ENCODE peak calls at places on chromosomes 11 and 22, in five cellular contexts. H, P, F, N and R are unnamed samples.

GRCh38 chr22:31327786-31328544 is 18.2 kb downstream of the PATZ1 start:
- DNase-seq in H (no peak), P (no peak), F (no peak), N (no peak), R (no peak)

GRCh38 chr11:32434387-32435151 is 770 bp downstream of the WT1 start:
- DNase-seq in H (no peak), P (no peak), F (no peak), N (no peak), R (no peak)

GRCh38 chr22:40791241-40791640 is 27.9 kb downstream of the SLC25A17 start:
- DNase-seq in H (peak; percentile 40), P (no peak), F (no peak), N (no peak), R (no peak)

GRCh38 chr11:27331984-27332383 is 31.0 kb downstream of the CCDC34 start:
- DNase-seq in H (peak; percentile 30), P (no peak), F (no peak), N (no peak), R (no peak)

GRCh38 chr11:126194121-126194543 is 17.3 kb downstream of the RPUSD4 start:
- DNase-seq in H (peak; percentile 77), P (no peak), F (peak; percentile 58), N (no peak), R (no peak)

GRCh38 chr11:68206211-68206610 is 6.9 kb downstream of the KMT5B start:
- DNase-seq in H (peak; percentile 77), P (no peak), F (peak; percentile 74), N (no peak), R (no peak)

GRCh38 chr22:30261134-30261533 is 5.5 kb downstream of the OSM start:
- DNase-seq in H (peak; percentile 43), P (no peak), F (no peak), N (no peak), R (no peak)

GRCh38 chr11:113521737-113522517 is 46.7 kb upstream of the DRD2 start:
- DNase-seq in H (no peak), P (no peak), F (no peak), N (no peak), R (no peak)

GRCh38 chr11:19209617-19210016 is 7.8 kb upstream of the CSRP3 start:
- DNase-seq in H (peak; percentile 4), P (no peak), F (peak; percentile 61), N (no peak), R (no peak)

GRCh38 chr22:49639956-49640355 is 187.7 kb downstream of the BRD1 start:
- DNase-seq in H (no peak), P (no peak), F (no peak), N (no peak), R (no peak)

GRCh38 chr11:120180571-120181445 is 30.0 kb upstream of the OAF start:
- DNase-seq in H (peak; percentile 37), P (no peak), F (no peak), N (peak; percentile 71), R (peak; percentile 67)
- TF ChIP-seq CTCF in H (peak; percentile 22), P (no peak), F (peak; percentile 38), N (no peak), R (no peak)

GRCh38 chr11:9125185-9125886 is 33.9 kb upstream of the SCUBE2 start:
- DNase-seq in H (no peak), P (no peak), F (no peak), N (no peak), R (no peak)

GRCh38 chr11:9118277-9118676 is 26.9 kb upstream of the SCUBE2 start:
- DNase-seq in H (no peak), P (no peak), F (no peak), N (no peak), R (no peak)

GRCh38 chr11:9121397-9121796 is 30.0 kb upstream of the SCUBE2 start:
- DNase-seq in H (no peak), P (no peak), F (no peak), N (no peak), R (no peak)

GRCh38 chr11:9123595-9124304 is 32.4 kb upstream of the SCUBE2 start:
- DNase-seq in H (no peak), P (no peak), F (no peak), N (no peak), R (no peak)

GRCh38 chr11:9120659-9121350 is 29.4 kb upstream of the SCUBE2 start:
- DNase-seq in H (no peak), P (no peak), F (peak; percentile 36), N (no peak), R (no peak)
- TF ChIP-seq CTCF in H (peak; percentile 10), P (no peak), F (peak; percentile 40), N (no peak), R (no peak)

GRCh38 chr11:4991066-4991465 is 3.6 kb upstream of the OR51L1 start:
- DNase-seq in H (no peak), P (no peak), F (no peak), N (no peak), R (no peak)
- TF ChIP-seq CTCF in H (no peak), P (no peak), F (peak; percentile 22), N (no peak), R (no peak)

DNA sequence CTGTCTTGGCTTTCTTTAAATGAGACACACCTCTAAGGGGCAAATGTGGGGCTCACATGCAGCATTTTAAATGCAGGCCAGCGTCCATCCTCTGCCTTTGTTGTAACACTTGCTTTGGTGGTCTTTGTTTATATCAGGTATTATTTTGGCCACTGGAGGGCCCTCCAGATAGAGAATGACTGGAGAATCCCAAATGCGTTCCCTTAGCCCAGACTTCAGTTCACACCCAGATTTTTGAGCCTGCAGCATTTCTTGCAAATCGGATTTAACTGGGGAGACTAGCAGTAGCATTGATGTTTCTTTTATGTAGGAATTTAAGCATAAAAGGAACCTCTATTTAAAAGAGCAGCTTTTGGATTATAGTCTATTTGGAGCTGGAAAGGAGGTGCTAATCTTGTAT is 200.2 kb upstream of the SORL1-AS1 start:
- DNase-seq in H (peak; percentile 52), P (no peak), F (peak; percentile 49), N (no peak), R (no peak)
- TF ChIP-seq CTCF in H (peak; percentile 34), P (peak; percentile 68), F (peak; percentile 43), N (no peak), R (peak; percentile 45)

GRCh38 chr11:2142762-2143202 is 3.6 kb upstream of the IGF2 start:
- DNase-seq in H (peak; percentile 51), P (no peak), F (no peak), N (no peak), R (no peak)

GRCh38 chr11:2146051-2146450 is 6.9 kb upstream of the IGF2 start:
- DNase-seq in H (no peak), P (no peak), F (no peak), N (no peak), R (no peak)

GRCh38 chr11:2142300-2142759 is 3.1 kb upstream of the IGF2 start:
- DNase-seq in H (peak; percentile 72), P (no peak), F (no peak), N (no peak), R (no peak)

GRCh38 chr11:2144549-2145220 is 5.5 kb upstream of the IGF2 start:
- DNase-seq in H (no peak), P (no peak), F (no peak), N (no peak), R (no peak)

DNA sequence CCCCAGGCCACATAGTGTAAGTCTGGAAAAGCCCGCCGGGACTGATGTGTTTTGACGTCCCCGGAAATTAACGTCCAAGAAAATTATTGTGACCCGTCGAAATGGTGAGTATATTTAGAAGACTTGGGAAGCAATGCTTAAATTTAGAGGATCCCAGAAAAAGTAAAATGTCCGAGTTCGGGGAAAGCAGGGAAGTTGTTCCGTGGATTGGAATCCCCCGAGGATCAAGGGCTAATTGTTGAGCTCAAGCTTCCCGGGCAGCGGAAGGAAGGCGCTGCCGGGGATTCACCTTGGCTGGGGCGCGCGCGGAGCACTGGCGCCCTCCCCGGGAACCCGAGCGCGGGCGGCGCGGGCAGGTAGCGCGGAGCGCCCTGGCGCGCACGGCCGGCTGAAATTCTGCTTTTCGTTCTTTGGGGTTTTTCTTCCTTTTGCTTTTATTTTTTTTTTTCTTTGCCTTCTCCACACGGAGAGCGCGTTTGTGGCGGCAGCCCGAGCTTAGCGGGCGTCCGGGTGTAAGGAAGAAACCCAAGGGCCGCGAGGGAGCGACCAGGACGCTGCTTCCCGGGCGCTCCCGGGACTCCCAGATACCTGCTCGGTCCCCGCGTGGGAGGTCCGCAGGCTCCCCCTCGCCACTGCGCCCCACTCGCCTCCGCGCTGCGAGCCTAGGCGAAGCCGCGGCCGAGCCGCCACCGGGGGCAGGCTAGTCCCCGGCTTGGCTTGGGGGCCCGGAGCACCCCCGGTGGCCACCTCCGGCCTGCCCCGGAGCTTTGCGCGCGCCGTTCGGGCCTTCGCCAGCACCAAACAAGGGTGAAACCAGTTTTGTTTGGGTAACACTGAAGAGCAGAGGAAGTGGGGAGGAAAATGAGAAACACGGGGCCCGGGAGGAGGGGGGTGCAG is 4.7 kb upstream of the IGF2 start:
- DNase-seq in H (peak; percentile 23), P (no peak), F (peak; percentile 44), N (no peak), R (no peak)
- TF ChIP-seq CTCF in H (no peak), P (no peak), F (no peak), N (no peak), R (no peak)

GRCh38 chr22:19478086-19478392 is 954 bp downstream of the UFD1 start:
- DNase-seq in H (no peak), P (no peak), F (no peak), N (no peak), R (no peak)

GRCh38 chr22:19473578-19473977 is 5.4 kb downstream of the UFD1 start:
- DNase-seq in H (peak; percentile 41), P (no peak), F (no peak), N (no peak), R (no peak)

GRCh38 chr22:19478466-19479357 is at the start of gene UFD1:
- DNase-seq in H (peak; percentile 87), P (peak; percentile 40), F (peak; percentile 91), N (peak; percentile 91), R (peak; percentile 87)

GRCh38 chr22:19477321-19478085 is 1.5 kb downstream of the UFD1 start:
- DNase-seq in H (peak; percentile 30), P (no peak), F (no peak), N (no peak), R (no peak)

DNA sequence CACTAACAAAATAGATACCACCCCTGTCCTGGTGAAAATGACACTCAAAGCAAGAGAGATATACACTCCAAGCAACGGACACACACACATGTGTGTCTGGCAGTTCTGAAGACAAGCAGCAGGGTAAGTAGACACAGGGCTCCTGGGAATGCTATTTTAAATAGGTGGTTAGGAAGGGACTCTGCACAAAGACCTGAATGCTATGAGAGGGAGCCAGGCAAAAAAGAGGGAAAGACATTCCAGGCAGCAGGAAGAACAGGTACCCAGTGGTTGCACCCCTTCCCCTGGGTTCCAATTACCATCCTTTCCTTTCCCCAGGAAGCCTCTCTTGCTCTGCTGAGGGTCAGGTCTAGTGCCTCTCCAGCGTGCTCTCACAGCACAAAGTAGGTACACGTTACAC is 3.0 kb downstream of the UFD1 start:
- DNase-seq in H (no peak), P (no peak), F (no peak), N (no peak), R (no peak)
- TF ChIP-seq CTCF in H (no peak), P (no peak), F (no peak), N (no peak), R (no peak)